ENCODE peak calls at places on chromosome 4, in seven cellular contexts. W is adrenal gland, A is heart left ventricle, J is uterus, H is esophagus muscularis mucosa, G is breast epithelium, Z is stomach. Y is an unnamed sample.

GRCh38 chr4:123819362-123820035 is 422.9 kb downstream of the SPRY1 start:
- DNase-seq in J (no peak), A (no peak), W (no peak), H (no peak), G (no peak), Z (no peak), Y (no peak)

GRCh38 chr4:154329268-154329858 is 162.2 kb downstream of the DCHS2 start:
- DNase-seq in G (no peak), W (no peak), H (no peak), A (no peak), Z (no peak), J (peak; percentile 22), Y (no peak)

GRCh38 chr4:112592717-112593116 is 44.0 kb downstream of the ZGRF1 start:
- DNase-seq in J (no peak), W (no peak), Z (no peak), G (no peak), H (no peak), A (no peak), Y (no peak)

GRCh38 chr4:162115323-162115722 is 48.5 kb downstream of the FSTL5 start:
- DNase-seq in A (no peak), G (no peak), W (no peak), Z (no peak), J (no peak), H (no peak), Y (no peak)

GRCh38 chr4:4637710-4638109 is 95.9 kb upstream of the STX18 start:
- DNase-seq in G (no peak), H (no peak), J (no peak), Z (no peak), W (no peak), A (no peak), Y (no peak)

GRCh38 chr4:48184891-48185290 is 50.8 kb upstream of the TXK start:
- DNase-seq in W (no peak), G (no peak), A (no peak), J (no peak), Z (no peak), H (no peak), Y (no peak)

GRCh38 chr4:42302348-42302747 is 94.9 kb upstream of the SHISA3 start:
- DNase-seq in G (no peak), W (peak; percentile 43), H (no peak), J (no peak), Z (peak; percentile 29), A (no peak), Y (no peak)

GRCh38 chr4:5724377-5724776 is 13.4 kb downstream of the EVC start:
- DNase-seq in G (no peak), A (no peak), W (peak; percentile 44), J (no peak), Z (no peak), H (no peak), Y (no peak)

GRCh38 chr4:43274376-43274775 is 381.9 kb downstream of the GRXCR1 start:
- DNase-seq in W (no peak), Z (no peak), G (no peak), A (no peak), J (no peak), H (no peak), Y (no peak)

GRCh38 chr4:168978001-168978700 is 31.9 kb downstream of the CBR4 start:
- DNase-seq in H (no peak), W (no peak), Z (no peak), G (no peak), J (no peak), A (no peak), Y (no peak)

GRCh38 chr4:25060586-25061340 is 30.0 kb upstream of the LGI2 start:
- DNase-seq in W (no peak), Z (no peak), G (no peak), A (no peak), H (no peak), J (peak; percentile 35), Y (no peak)

GRCh38 chr4:1683371-1683902 is 676 bp downstream of the FAM53A start:
- DNase-seq in W (peak; percentile 49), H (no peak), G (no peak), Z (no peak), A (no peak), J (peak; percentile 58), Y (no peak)

GRCh38 chr4:26346203-26346620 is 25.4 kb downstream of the RBPJ start:
- DNase-seq in G (no peak), A (peak; percentile 36), Z (peak; percentile 40), W (no peak), H (no peak), J (no peak), Y (no peak)

GRCh38 chr4:152099555-152099954 is 338.7 kb upstream of the GATB start:
- DNase-seq in W (no peak), A (no peak), J (no peak), G (no peak), H (no peak), Z (no peak), Y (no peak)

GRCh38 chr4:91758487-91758886 is 545.3 kb upstream of the GRID2 start:
- DNase-seq in Z (no peak), J (no peak), G (no peak), W (no peak), H (no peak), A (no peak), Y (no peak)

GRCh38 chr4:54495091-54495490 is 162.7 kb upstream of the KIT start:
- DNase-seq in W (no peak), H (peak; percentile 89), G (no peak), A (no peak), Z (no peak), J (no peak), Y (no peak)

GRCh38 chr4:173257732-173258717 is 76.1 kb downstream of the HMGB2 start:
- DNase-seq in W (peak; percentile 64), Z (peak; percentile 55), A (peak; percentile 59), H (no peak), J (peak; percentile 67), G (no peak), Y (no peak)

GRCh38 chr4:145731026-145731425 is 51.1 kb downstream of the C4orf51 start:
- DNase-seq in G (no peak), J (no peak), Z (peak; percentile 76), W (no peak), H (no peak), A (no peak), Y (no peak)

GRCh38 chr4:14018191-14018853 is 390.8 kb upstream of the BOD1L1 start:
- DNase-seq in A (no peak), J (no peak), Z (no peak), H (no peak), G (no peak), W (no peak), Y (no peak)

GRCh38 chr4:69038582-69038981 is 57.7 kb upstream of the UGT2B7 start:
- DNase-seq in J (no peak), G (no peak), H (no peak), W (no peak), A (no peak), Z (no peak), Y (no peak)

GRCh38 chr4:26326791-26327190 is 6.0 kb downstream of the RBPJ start:
- DNase-seq in A (no peak), J (no peak), Z (no peak), W (no peak), G (no peak), H (no peak), Y (no peak)

GRCh38 chr4:125187221-125187620 is 127.5 kb upstream of the FAT4 start:
- DNase-seq in A (no peak), W (no peak), J (no peak), H (no peak), G (no peak), Z (no peak), Y (no peak)

GRCh38 chr4:8675383-8675782 is 82.8 kb downstream of the CPZ start:
- DNase-seq in Z (no peak), J (no peak), W (peak; percentile 12), H (no peak), A (no peak), G (no peak), Y (peak; percentile 51)

GRCh38 chr4:155592568-155593343 is 73.9 kb upstream of the GUCY1A1 start:
- DNase-seq in J (no peak), H (no peak), A (no peak), Z (no peak), G (no peak), W (no peak), Y (no peak)

GRCh38 chr4:143517764-143518163 is 4.3 kb downstream of the SMARCA5 start:
- DNase-seq in H (no peak), J (no peak), A (no peak), G (no peak), Z (no peak), W (no peak), Y (no peak)

GRCh38 chr4:89994176-89994873 is 99.7 kb downstream of the MMRN1 start:
- DNase-seq in H (no peak), G (no peak), J (no peak), A (no peak), Z (no peak), W (no peak), Y (no peak)

GRCh38 chr4:141074098-141074878 is 59.0 kb downstream of the RNF150 start:
- DNase-seq in W (peak; percentile 18), J (no peak), G (no peak), Z (no peak), A (peak; percentile 57), H (no peak), Y (no peak)

GRCh38 chr4:85659626-85660213 is 184.8 kb downstream of the ARHGAP24 start:
- DNase-seq in W (no peak), J (no peak), H (no peak), A (no peak), Z (no peak), G (no peak), Y (no peak)

GRCh38 chr4:25986807-25987206 is 72.8 kb downstream of the SMIM20 start:
- DNase-seq in G (no peak), J (no peak), W (no peak), Z (no peak), A (no peak), H (no peak), Y (no peak)

GRCh38 chr4:135192746-135193535 is 991.4 kb upstream of the PABPC4L start:
- DNase-seq in J (no peak), W (no peak), H (no peak), G (no peak), A (no peak), Z (no peak), Y (no peak)

GRCh38 chr4:67131224-67131623 is 414.1 kb downstream of the CENPC start:
- DNase-seq in J (no peak), A (no peak), G (no peak), W (no peak), H (no peak), Z (no peak), Y (no peak)
- TF ChIP-seq CTCF in J (no peak), A (no peak), G (no peak), W (no peak), H (no peak), Z (no peak), Y (no peak)

GRCh38 chr4:2837110-2837903 is 6.3 kb upstream of the ADD1 start:
- DNase-seq in H (no peak), W (peak; percentile 7), Z (peak; percentile 22), J (no peak), G (no peak), A (no peak), Y (no peak)
- H3K4me3 ChIP-seq in H (no peak overlapping the region), W (no peak overlapping the region), Z (no peak overlapping the region), J (peak overlapping the region; percentile 17), G (peak overlapping the region; percentile 22), A (no peak overlapping the region), Y (peak overlapping the region; percentile 8)

GRCh38 chr4:77819409-77819835 is 254 bp upstream of the CNOT6L start:
- DNase-seq in A (no peak), Z (no peak), H (no peak), W (no peak), J (no peak), G (no peak), Y (peak; percentile 97)
- TF ChIP-seq POLR2A in A (no peak), Z (no peak), H (no peak), W (peak; percentile 41), J (no peak), G (no peak), Y (no peak)

GRCh38 chr4:116358633-116359222 is 726.6 kb downstream of the TRAM1L1 start:
- DNase-seq in H (no peak), G (no peak), Z (peak; percentile 69), J (no peak), A (no peak), W (peak; percentile 61), Y (no peak)
- TF ChIP-seq CTCF in H (peak; percentile 48), G (peak; percentile 8), Z (no peak), J (no peak), A (peak; percentile 25), W (peak; percentile 61), Y (peak; percentile 57)

Y was measured in spleen.